ENCODE peak calls at places on chromosomes 12 and 14, in ten cellular contexts. Q is PC-3; V is heart left ventricle; H is brain microvascular endothelial cell; R is GM23338; M is colonic mucosa; U is IMR-90; F is foreskin keratinocyte; E is CD4-positive, alpha-beta memory T cell; B is ovary. N is an unnamed sample.

GRCh38 chr14:91270619-91271018 is 26.1 kb upstream of the GPR68 start:
- DNase-seq in R (no peak), H (no peak), E (no peak), V (no peak), M (no peak), Q (no peak), F (no peak), U (no peak), B (no peak), N (no peak)

GRCh38 chr14:103867523-103867953 is 20.2 kb upstream of the PPP1R13B start:
- DNase-seq in R (no peak), Q (no peak), B (no peak), M (no peak), F (peak; percentile 54), H (no peak), U (no peak), E (no peak), V (peak; percentile 78), N (peak; percentile 75)

GRCh38 chr14:24289649-24290283 is 9.8 kb downstream of the DHRS1 start:
- DNase-seq in E (peak; percentile 68), R (no peak), F (no peak), M (no peak), Q (no peak), U (no peak), H (no peak), V (no peak), B (no peak), N (no peak)

GRCh38 chr14:105605501-105606304 is 79.3 kb downstream of the TMEM121 start:
- DNase-seq in F (no peak), B (no peak), H (no peak), M (peak; percentile 15), Q (no peak), U (no peak), V (peak; percentile 14), E (no peak), R (no peak), N (no peak)

GRCh38 chr12:77954156-77954555 is 123.5 kb downstream of the NAV3 start:
- DNase-seq in B (no peak), V (no peak), U (peak; percentile 83), H (no peak), Q (peak; percentile 33), F (no peak), R (no peak), M (no peak), E (no peak), N (peak; percentile 47)

GRCh38 chr12:92002673-92003382 is 142.8 kb downstream of the BTG1 start:
- DNase-seq in M (no peak), B (no peak), R (no peak), Q (no peak), E (no peak), V (no peak), F (no peak), H (no peak), U (no peak), N (no peak)

GRCh38 chr14:68598621-68599447 is 194.0 kb downstream of the ZFP36L1 start:
- DNase-seq in R (no peak), E (no peak), H (peak; percentile 84), Q (peak; percentile 97), F (peak; percentile 45), U (peak; percentile 97), B (peak; percentile 76), V (peak; percentile 80), M (peak; percentile 72), N (peak; percentile 93)

GRCh38 chr14:97846156-97846555 is 1049.0 kb downstream of the VRK1 start:
- DNase-seq in M (no peak), E (no peak), R (no peak), H (no peak), B (no peak), F (no peak), Q (no peak), V (no peak), U (no peak), N (no peak)

GRCh38 chr14:33686856-33687255 is 264.0 kb downstream of the EGLN3 start:
- DNase-seq in M (no peak), V (no peak), B (no peak), R (no peak), U (no peak), H (no peak), F (no peak), E (no peak), Q (no peak), N (no peak)

GRCh38 chr14:22973217-22974032 is 8.9 kb downstream of the AJUBA start:
- DNase-seq in M (peak; percentile 70), R (peak; percentile 77), F (no peak), Q (peak; percentile 87), U (peak; percentile 70), V (no peak), E (no peak), H (peak; percentile 57), B (peak; percentile 56), N (peak; percentile 62)

GRCh38 chr12:65533177-65533883 is 254.8 kb downstream of the MSRB3 start:
- DNase-seq in U (peak; percentile 52), E (no peak), H (no peak), B (no peak), M (no peak), R (no peak), Q (peak; percentile 75), V (no peak), F (no peak), N (no peak)

GRCh38 chr12:64660237-64661018 is 50.1 kb downstream of the RASSF3 start:
- DNase-seq in F (no peak), R (no peak), H (no peak), E (no peak), B (no peak), V (no peak), M (no peak), U (no peak), Q (no peak), N (no peak)

DNA sequence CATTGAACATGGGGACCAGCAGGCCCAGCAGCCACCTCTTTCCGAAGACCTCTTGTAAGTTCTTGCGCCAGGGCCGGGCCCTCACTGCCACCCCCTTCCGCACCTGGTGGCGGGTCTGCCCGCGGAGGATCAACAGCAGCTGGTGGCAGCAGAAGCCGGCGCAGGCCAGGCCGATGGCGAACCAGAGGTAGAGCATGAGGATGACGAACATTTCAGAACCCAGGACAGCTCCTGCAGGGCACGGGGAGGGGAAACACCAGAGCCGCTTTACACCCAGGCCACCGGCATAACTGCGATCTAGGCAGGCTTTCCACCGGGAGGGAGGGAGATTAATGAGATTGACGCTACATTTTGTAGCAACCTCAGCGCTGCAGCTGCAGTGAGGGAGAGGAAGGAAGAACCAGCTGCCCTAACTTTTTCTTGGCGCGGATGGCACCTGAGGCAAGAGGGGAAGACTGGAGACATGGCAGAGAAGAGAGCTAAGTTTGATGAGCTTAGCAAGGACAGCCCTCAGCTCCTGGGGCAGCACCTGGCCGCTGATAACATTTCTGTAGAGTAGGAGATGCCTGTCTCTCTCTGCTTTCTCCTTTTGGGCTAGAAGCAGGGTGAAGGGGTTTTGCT is 7.8 kb downstream of the ZDHHC22 start:
- DNase-seq in Q (peak; percentile 63), V (peak; percentile 57), H (peak; percentile 60), F (no peak), R (peak; percentile 89), U (peak; percentile 61), B (no peak), E (peak; percentile 63), M (peak; percentile 48), N (peak; percentile 58)
- H3K27me3 ChIP-seq in Q (peaks cover 27% of the 10 kb centered on the region), V (peaks cover 61% of the 10 kb centered on the region), H (peaks cover 13% of the 10 kb centered on the region), F (peaks cover 62% of the 10 kb centered on the region), R (no peaks in the 10 kb centered on the region), U (peaks cover 35% of the 10 kb centered on the region), B (peaks cover 3% of the 10 kb centered on the region), E (peaks cover 3% of the 10 kb centered on the region), M (peaks cover 22% of the 10 kb centered on the region), N (peaks cover 12% of the 10 kb centered on the region)

GRCh38 chr14:50823763-50824636 is 7.0 kb downstream of the NIN start:
- DNase-seq in E (no peak), B (no peak), V (no peak), F (no peak), Q (no peak), U (no peak), R (peak; percentile 23), M (no peak), H (no peak), N (peak; percentile 25)

GRCh38 chr14:50822501-50823042 is 8.4 kb downstream of the NIN start:
- DNase-seq in R (no peak), B (no peak), U (no peak), E (no peak), V (no peak), H (no peak), Q (no peak), M (no peak), F (no peak), N (peak; percentile 15)

GRCh38 chr14:50821471-50822464 is 9.2 kb downstream of the NIN start:
- DNase-seq in F (no peak), V (peak; percentile 34), U (no peak), M (peak; percentile 23), E (peak; percentile 75), H (no peak), Q (no peak), B (no peak), R (peak; percentile 55), N (peak; percentile 75)

GRCh38 chr14:50825307-50825706 is 5.7 kb downstream of the NIN start:
- DNase-seq in F (no peak), E (no peak), U (no peak), V (no peak), Q (no peak), H (no peak), B (no peak), R (no peak), M (no peak), N (no peak)

GRCh38 chr14:50823051-50823762 is 7.8 kb downstream of the NIN start:
- DNase-seq in V (peak; percentile 32), R (no peak), H (peak; percentile 30), U (no peak), Q (peak; percentile 25), B (no peak), M (no peak), E (no peak), F (no peak), N (no peak)
- H3K27me3 ChIP-seq in V (no peaks in the 10 kb centered on the region), R (peaks cover 85% of the 10 kb centered on the region), H (no peaks in the 10 kb centered on the region), U (no peaks in the 10 kb centered on the region), Q (no peaks in the 10 kb centered on the region), B (no peaks in the 10 kb centered on the region), M (no peaks in the 10 kb centered on the region), E (no peaks in the 10 kb centered on the region), F (no peaks in the 10 kb centered on the region), N (no peaks in the 10 kb centered on the region)

GRCh38 chr12:15000575-15000974 is 27.7 kb downstream of the PDE6H start:
- DNase-seq in M (no peak), H (no peak), R (no peak), U (no peak), F (no peak), V (no peak), B (no peak), Q (no peak), E (no peak), N (no peak)
- H3K27me3 ChIP-seq in M (no peaks in the 10 kb centered on the region), H (no peaks in the 10 kb centered on the region), R (no peaks in the 10 kb centered on the region), U (peaks cover 11% of the 10 kb centered on the region), F (peaks cover 9% of the 10 kb centered on the region), V (no peaks in the 10 kb centered on the region), B (no peaks in the 10 kb centered on the region), Q (peaks cover 28% of the 10 kb centered on the region), E (peaks cover 9% of the 10 kb centered on the region), N (peaks cover 2% of the 10 kb centered on the region)

DNA sequence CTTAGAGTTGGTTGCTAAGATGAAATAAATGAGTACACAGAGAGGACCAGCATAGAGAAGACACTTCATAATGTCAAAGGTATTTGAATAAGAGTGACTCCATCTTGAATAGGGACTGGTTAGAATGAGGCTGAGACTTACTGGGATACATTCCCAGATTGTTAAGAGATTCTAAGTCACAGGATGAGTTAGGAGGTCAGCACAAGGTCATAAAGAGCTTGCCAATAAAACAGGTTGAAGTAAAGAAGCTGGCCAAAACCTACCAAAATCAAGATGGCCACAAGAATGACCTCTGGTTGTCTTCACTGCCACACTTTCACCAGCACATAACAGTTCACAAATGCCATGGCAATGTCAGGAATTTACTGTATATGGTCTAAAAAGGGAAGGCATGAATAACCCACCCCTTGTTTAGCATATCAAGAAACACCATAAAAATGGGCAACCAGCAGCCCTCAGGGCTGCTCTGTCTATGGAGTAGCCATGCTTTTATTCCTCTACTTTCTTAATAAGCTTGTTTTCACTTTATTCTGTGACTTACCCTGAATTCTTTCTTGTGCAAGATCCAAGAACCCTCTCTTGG is 8.3 kb upstream of the SERPINA1 start:
- DNase-seq in E (no peak), U (no peak), M (no peak), R (no peak), V (no peak), H (no peak), Q (no peak), F (no peak), B (no peak), N (no peak)
- H3K27me3 ChIP-seq in E (no peaks in the 10 kb centered on the region), U (no peaks in the 10 kb centered on the region), M (no peaks in the 10 kb centered on the region), R (no peaks in the 10 kb centered on the region), V (peaks cover 7% of the 10 kb centered on the region), H (no peaks in the 10 kb centered on the region), Q (no peaks in the 10 kb centered on the region), F (no peaks in the 10 kb centered on the region), B (no peaks in the 10 kb centered on the region), N (no peaks in the 10 kb centered on the region)

N was measured in bronchial epithelial cell.